ENCODE peak calls at places on chromosomes 13 and 19, in eight cellular contexts. One of them, this sample, is unnamed.

GRCh38 chr19:40777795-40778044 is 327 bp upstream of the RAB4B start:
- DNase-seq in upper lobe of right lung: no peak
- DNase-seq in CD4-positive, CD25-positive, alpha-beta regulatory T cell: no peak
- DNase-seq in hepatocyte: no peak
- DNase-seq in transverse colon: no peak
- DNase-seq in PC-3: no peak
- DNase-seq in endodermal cell: no peak
- DNase-seq in CD4-positive, alpha-beta memory T cell: no peak
- DNase-seq in this sample: no peak

GRCh38 chr19:6393982-6394412 is 1.0 kb upstream of the GTF2F1 start:
- DNase-seq in upper lobe of right lung: no peak
- DNase-seq in CD4-positive, CD25-positive, alpha-beta regulatory T cell: no peak
- DNase-seq in hepatocyte: no peak
- DNase-seq in transverse colon: peak; percentile 76
- DNase-seq in PC-3: no peak
- DNase-seq in endodermal cell: no peak
- DNase-seq in CD4-positive, alpha-beta memory T cell: no peak
- DNase-seq in this sample: no peak

GRCh38 chr19:23403581-23404324 is 8.5 kb upstream of the ZNF91 start:
- DNase-seq in upper lobe of right lung: no peak
- DNase-seq in CD4-positive, CD25-positive, alpha-beta regulatory T cell: no peak
- DNase-seq in hepatocyte: peak; percentile 84
- DNase-seq in transverse colon: peak; percentile 87
- DNase-seq in PC-3: no peak
- DNase-seq in endodermal cell: peak; percentile 66
- DNase-seq in CD4-positive, alpha-beta memory T cell: no peak
- DNase-seq in this sample: no peak

GRCh38 chr13:79434578-79434977 is 28.5 kb upstream of the RBM26 start:
- DNase-seq in upper lobe of right lung: no peak
- DNase-seq in CD4-positive, CD25-positive, alpha-beta regulatory T cell: no peak
- DNase-seq in hepatocyte: no peak
- DNase-seq in transverse colon: no peak
- DNase-seq in PC-3: no peak
- DNase-seq in endodermal cell: no peak
- DNase-seq in CD4-positive, alpha-beta memory T cell: no peak
- DNase-seq in this sample: no peak

GRCh38 chr19:50821248-50821612 is 2.4 kb downstream of the KLK1 start:
- DNase-seq in upper lobe of right lung: no peak
- DNase-seq in CD4-positive, CD25-positive, alpha-beta regulatory T cell: no peak
- DNase-seq in hepatocyte: no peak
- DNase-seq in transverse colon: no peak
- DNase-seq in PC-3: no peak
- DNase-seq in endodermal cell: no peak
- DNase-seq in CD4-positive, alpha-beta memory T cell: no peak
- DNase-seq in this sample: no peak

GRCh38 chr19:47379398-47379938 is 30.4 kb downstream of the DHX34 start:
- DNase-seq in upper lobe of right lung: no peak
- DNase-seq in CD4-positive, CD25-positive, alpha-beta regulatory T cell: no peak
- DNase-seq in hepatocyte: no peak
- DNase-seq in transverse colon: no peak
- DNase-seq in PC-3: no peak
- DNase-seq in endodermal cell: no peak
- DNase-seq in CD4-positive, alpha-beta memory T cell: no peak
- DNase-seq in this sample: no peak

GRCh38 chr13:73936001-73936400 is 198.2 kb downstream of the KLF12 start:
- DNase-seq in upper lobe of right lung: no peak
- DNase-seq in CD4-positive, CD25-positive, alpha-beta regulatory T cell: no peak
- DNase-seq in hepatocyte: no peak
- DNase-seq in transverse colon: no peak
- DNase-seq in PC-3: no peak
- DNase-seq in endodermal cell: no peak
- DNase-seq in CD4-positive, alpha-beta memory T cell: no peak
- DNase-seq in this sample: no peak

GRCh38 chr19:6682607-6683128 is 12.7 kb upstream of the TNFSF14 start:
- DNase-seq in upper lobe of right lung: no peak
- DNase-seq in CD4-positive, CD25-positive, alpha-beta regulatory T cell: no peak
- DNase-seq in hepatocyte: no peak
- DNase-seq in transverse colon: no peak
- DNase-seq in PC-3: no peak
- DNase-seq in endodermal cell: no peak
- DNase-seq in CD4-positive, alpha-beta memory T cell: no peak
- DNase-seq in this sample: no peak

GRCh38 chr13:63167699-63168337 is 1752.2 kb upstream of the PCDH20 start:
- DNase-seq in upper lobe of right lung: no peak
- DNase-seq in CD4-positive, CD25-positive, alpha-beta regulatory T cell: no peak
- DNase-seq in hepatocyte: no peak
- DNase-seq in transverse colon: no peak
- DNase-seq in PC-3: no peak
- DNase-seq in endodermal cell: no peak
- DNase-seq in CD4-positive, alpha-beta memory T cell: no peak
- DNase-seq in this sample: no peak

GRCh38 chr13:113112893-113113845 is 7.6 kb downstream of the F7 start:
- DNase-seq in upper lobe of right lung: peak; percentile 27
- DNase-seq in CD4-positive, CD25-positive, alpha-beta regulatory T cell: no peak
- DNase-seq in hepatocyte: no peak
- DNase-seq in transverse colon: peak; percentile 0
- DNase-seq in PC-3: no peak
- DNase-seq in endodermal cell: peak; percentile 26
- DNase-seq in CD4-positive, alpha-beta memory T cell: no peak
- DNase-seq in this sample: no peak

GRCh38 chr19:27860309-27860934 is 1352.5 kb downstream of the UQCRFS1 start:
- DNase-seq in upper lobe of right lung: no peak
- DNase-seq in CD4-positive, CD25-positive, alpha-beta regulatory T cell: no peak
- DNase-seq in hepatocyte: no peak
- DNase-seq in transverse colon: no peak
- DNase-seq in PC-3: no peak
- DNase-seq in endodermal cell: no peak
- DNase-seq in CD4-positive, alpha-beta memory T cell: no peak
- DNase-seq in this sample: no peak

GRCh38 chr13:98842858-98843481 is 90.5 kb upstream of the SLC15A1 start:
- DNase-seq in upper lobe of right lung: peak; percentile 76
- DNase-seq in CD4-positive, CD25-positive, alpha-beta regulatory T cell: peak; percentile 26
- DNase-seq in hepatocyte: peak; percentile 87
- DNase-seq in transverse colon: peak; percentile 73
- DNase-seq in PC-3: peak; percentile 69
- DNase-seq in endodermal cell: peak; percentile 92
- DNase-seq in CD4-positive, alpha-beta memory T cell: peak; percentile 47
- DNase-seq in this sample: peak; percentile 46

GRCh38 chr13:81639984-81640582 is 1299.2 kb upstream of the SPRY2 start:
- DNase-seq in upper lobe of right lung: no peak
- DNase-seq in CD4-positive, CD25-positive, alpha-beta regulatory T cell: no peak
- DNase-seq in hepatocyte: peak; percentile 38
- DNase-seq in transverse colon: no peak
- DNase-seq in PC-3: peak; percentile 56
- DNase-seq in endodermal cell: no peak
- DNase-seq in CD4-positive, alpha-beta memory T cell: no peak
- DNase-seq in this sample: no peak

DNA sequence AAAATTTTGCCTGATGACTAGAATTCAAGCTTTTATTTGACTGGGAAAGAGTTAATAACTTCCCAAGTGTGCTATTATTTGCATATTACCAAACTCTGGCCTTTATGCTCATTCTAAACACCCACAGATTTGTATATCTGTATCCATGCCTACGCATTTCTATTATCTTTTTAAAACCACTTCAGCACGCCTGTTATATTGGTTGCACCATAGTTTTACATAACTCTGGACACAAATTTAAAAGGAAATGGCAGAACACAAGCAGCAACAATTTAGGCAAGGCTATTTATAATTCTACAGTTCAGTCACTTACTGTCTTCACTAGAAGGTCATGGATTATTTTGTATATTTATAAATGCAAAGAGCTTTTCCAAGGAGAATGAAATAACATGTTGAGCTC is 3.7 kb upstream of the RASL11A start:
- DNase-seq in upper lobe of right lung: no peak
- DNase-seq in CD4-positive, CD25-positive, alpha-beta regulatory T cell: no peak
- DNase-seq in hepatocyte: no peak
- DNase-seq in transverse colon: no peak
- DNase-seq in PC-3: no peak
- DNase-seq in endodermal cell: no peak
- DNase-seq in CD4-positive, alpha-beta memory T cell: no peak
- DNase-seq in this sample: no peak
- H3K4me1 ChIP-seq in upper lobe of right lung: peaks cover 33% of the 10 kb centered on the region
- H3K4me1 ChIP-seq in CD4-positive, CD25-positive, alpha-beta regulatory T cell: peaks cover 17% of the 10 kb centered on the region
- H3K4me1 ChIP-seq in hepatocyte: peaks cover 6% of the 10 kb centered on the region
- H3K4me1 ChIP-seq in transverse colon: peaks cover 15% of the 10 kb centered on the region
- H3K4me1 ChIP-seq in PC-3: peaks cover 6% of the 10 kb centered on the region
- H3K4me1 ChIP-seq in endodermal cell: no peaks in the 10 kb centered on the region
- H3K4me1 ChIP-seq in CD4-positive, alpha-beta memory T cell: peaks cover 15% of the 10 kb centered on the region
- H3K4me1 ChIP-seq in this sample: no peaks in the 10 kb centered on the region

GRCh38 chr13:33110386-33110712 is 94.1 kb downstream of the KL start:
- DNase-seq in upper lobe of right lung: no peak
- DNase-seq in CD4-positive, CD25-positive, alpha-beta regulatory T cell: no peak
- DNase-seq in hepatocyte: no peak
- DNase-seq in transverse colon: no peak
- DNase-seq in PC-3: no peak
- DNase-seq in endodermal cell: no peak
- DNase-seq in CD4-positive, alpha-beta memory T cell: peak; percentile 11
- DNase-seq in this sample: no peak

GRCh38 chr13:33110713-33111413 is 94.6 kb downstream of the KL start:
- DNase-seq in upper lobe of right lung: no peak
- DNase-seq in CD4-positive, CD25-positive, alpha-beta regulatory T cell: no peak
- DNase-seq in hepatocyte: no peak
- DNase-seq in transverse colon: no peak
- DNase-seq in PC-3: no peak
- DNase-seq in endodermal cell: no peak
- DNase-seq in CD4-positive, alpha-beta memory T cell: peak; percentile 13
- DNase-seq in this sample: no peak

GRCh38 chr13:33108620-33109019 is 92.4 kb downstream of the KL start:
- DNase-seq in upper lobe of right lung: no peak
- DNase-seq in CD4-positive, CD25-positive, alpha-beta regulatory T cell: no peak
- DNase-seq in hepatocyte: no peak
- DNase-seq in transverse colon: no peak
- DNase-seq in PC-3: no peak
- DNase-seq in endodermal cell: no peak
- DNase-seq in CD4-positive, alpha-beta memory T cell: no peak
- DNase-seq in this sample: no peak

GRCh38 chr13:33109801-33110200 is 93.6 kb downstream of the KL start:
- DNase-seq in upper lobe of right lung: no peak
- DNase-seq in CD4-positive, CD25-positive, alpha-beta regulatory T cell: no peak
- DNase-seq in hepatocyte: no peak
- DNase-seq in transverse colon: no peak
- DNase-seq in PC-3: no peak
- DNase-seq in endodermal cell: peak; percentile 78
- DNase-seq in CD4-positive, alpha-beta memory T cell: peak; percentile 12
- DNase-seq in this sample: no peak

GRCh38 chr13:33109319-33109718 is 93.1 kb downstream of the KL start:
- DNase-seq in upper lobe of right lung: no peak
- DNase-seq in CD4-positive, CD25-positive, alpha-beta regulatory T cell: no peak
- DNase-seq in hepatocyte: no peak
- DNase-seq in transverse colon: no peak
- DNase-seq in PC-3: no peak
- DNase-seq in endodermal cell: no peak
- DNase-seq in CD4-positive, alpha-beta memory T cell: no peak
- DNase-seq in this sample: no peak
- H3K27ac ChIP-seq in upper lobe of right lung: peak overlapping the region; percentile 47
- H3K27ac ChIP-seq in CD4-positive, CD25-positive, alpha-beta regulatory T cell: no peak overlapping the region
- H3K27ac ChIP-seq in hepatocyte: peak overlapping the region; percentile 4
- H3K27ac ChIP-seq in transverse colon: peak overlapping the region; percentile 72
- H3K27ac ChIP-seq in PC-3: peak overlapping the region; percentile 22
- H3K27ac ChIP-seq in endodermal cell: no peak overlapping the region
- H3K27ac ChIP-seq in CD4-positive, alpha-beta memory T cell: no peak overlapping the region
- H3K27ac ChIP-seq in this sample: no peak overlapping the region

DNA sequence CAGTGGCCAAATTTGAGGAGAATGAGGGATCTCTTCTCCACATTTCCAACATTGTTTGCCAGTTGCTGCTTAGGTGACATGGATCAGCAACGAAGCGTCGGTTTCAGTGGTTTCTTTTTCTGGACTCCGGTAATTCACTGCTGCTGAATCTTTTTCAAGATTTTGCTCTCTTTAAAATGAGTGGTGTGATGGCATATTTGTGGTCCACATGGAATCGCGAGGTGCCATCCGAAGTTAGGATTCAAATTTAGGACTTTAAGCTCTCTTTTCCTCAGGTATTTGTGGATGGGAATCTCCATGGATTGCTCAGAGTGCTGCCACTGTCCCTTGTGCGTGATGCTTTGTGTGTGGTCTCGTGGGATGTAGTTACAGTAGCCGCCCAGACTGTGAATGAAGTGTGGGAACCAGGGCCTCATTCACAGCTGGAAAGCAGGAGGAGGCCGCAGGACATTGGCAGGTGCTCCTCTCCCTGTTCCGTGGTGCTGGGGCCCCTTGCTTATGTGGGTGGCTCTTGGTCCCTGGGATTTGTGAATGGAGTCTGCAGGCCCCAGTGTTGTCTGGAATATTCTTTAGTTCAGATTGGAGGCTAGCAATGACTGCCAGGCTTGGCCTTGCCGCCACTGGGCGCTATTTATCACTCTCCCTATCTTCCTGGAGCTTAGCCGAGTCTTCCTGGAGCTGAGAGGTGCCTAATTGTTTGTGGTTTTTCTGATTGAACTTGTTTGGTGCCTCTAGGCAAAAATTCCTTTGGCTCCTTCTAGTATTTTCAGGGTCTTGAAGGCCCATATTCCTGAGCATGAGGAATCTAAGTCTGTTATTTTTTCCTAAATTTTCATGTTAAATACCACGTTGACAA is 1.5 kb downstream of the ILF3 start:
- DNase-seq in upper lobe of right lung: no peak
- DNase-seq in CD4-positive, CD25-positive, alpha-beta regulatory T cell: no peak
- DNase-seq in hepatocyte: peak; percentile 45
- DNase-seq in transverse colon: peak; percentile 18
- DNase-seq in PC-3: peak; percentile 39
- DNase-seq in endodermal cell: peak; percentile 70
- DNase-seq in CD4-positive, alpha-beta memory T cell: no peak
- DNase-seq in this sample: peak; percentile 38
- H3K4me1 ChIP-seq in upper lobe of right lung: peaks cover 34% of the 10 kb centered on the region
- H3K4me1 ChIP-seq in CD4-positive, CD25-positive, alpha-beta regulatory T cell: peaks cover 62% of the 10 kb centered on the region
- H3K4me1 ChIP-seq in hepatocyte: peaks cover 33% of the 10 kb centered on the region
- H3K4me1 ChIP-seq in transverse colon: peaks cover 35% of the 10 kb centered on the region
- H3K4me1 ChIP-seq in PC-3: peaks cover 27% of the 10 kb centered on the region
- H3K4me1 ChIP-seq in endodermal cell: no peaks in the 10 kb centered on the region
- H3K4me1 ChIP-seq in CD4-positive, alpha-beta memory T cell: peaks cover 75% of the 10 kb centered on the region
- H3K4me1 ChIP-seq in this sample: peaks cover 7% of the 10 kb centered on the region

GRCh38 chr13:102798653-102799543 is at the start of the genes BIVM and POGLUT2:
- DNase-seq in upper lobe of right lung: peak; percentile 95
- DNase-seq in CD4-positive, CD25-positive, alpha-beta regulatory T cell: peak; percentile 58
- DNase-seq in hepatocyte: peak; percentile 95
- DNase-seq in transverse colon: peak; percentile 91
- DNase-seq in PC-3: peak; percentile 92
- DNase-seq in endodermal cell: peak; percentile 98
- DNase-seq in CD4-positive, alpha-beta memory T cell: peak; percentile 83
- DNase-seq in this sample: peak; percentile 92
- H3K27ac ChIP-seq in upper lobe of right lung: peak within 1 kb of the TSS; percentile 89
- H3K27ac ChIP-seq in CD4-positive, CD25-positive, alpha-beta regulatory T cell: no peak within 1 kb of the TSS
- H3K27ac ChIP-seq in hepatocyte: peak within 1 kb of the TSS; percentile 87
- H3K27ac ChIP-seq in transverse colon: peak within 1 kb of the TSS; percentile 84
- H3K27ac ChIP-seq in PC-3: no peak within 1 kb of the TSS
- H3K27ac ChIP-seq in endodermal cell: no peak within 1 kb of the TSS
- H3K27ac ChIP-seq in CD4-positive, alpha-beta memory T cell: no peak within 1 kb of the TSS
- H3K27ac ChIP-seq in this sample: peak within 1 kb of the TSS; percentile 83